ENCODE peak calls at places on chromosomes 16 and 17, in six cellular contexts. H, O, R, S, F and V are unnamed samples.

GRCh38 chr16:88068476-88069396 is 117.5 kb downstream of the BANP start:
- DNase-seq in S (no peak), O (no peak), H (peak), F (no peak), R (no peak), V (no peak)

GRCh38 chr17:64615025-64615677 is 47.0 kb downstream of the SMURF2 start:
- DNase-seq in O (no peak), H (no peak), S (no peak), F (no peak), R (no peak), V (no peak)

GRCh38 chr17:27928546-27928945 is 35.4 kb upstream of the LYRM9 start:
- DNase-seq in S (no peak), O (no peak), R (no peak), F (no peak), H (no peak), V (no peak)

GRCh38 chr17:47806913-47807255 is 14.7 kb downstream of the OSBPL7 start:
- DNase-seq in O (no peak), F (no peak), H (no peak), S (no peak), R (no peak), V (no peak)

GRCh38 chr17:17966399-17966798 is 5.8 kb downstream of the TOM1L2 start:
- DNase-seq in H (no peak), R (no peak), S (no peak), F (no peak), O (no peak), V (no peak)

GRCh38 chr17:71033336-71033735 is 864.0 kb downstream of the KCNJ2 start:
- DNase-seq in S (no peak), O (no peak), R (no peak), H (no peak), F (no peak), V (no peak)

GRCh38 chr17:67959510-67959909 is 36.8 kb downstream of the C17orf58 start:
- DNase-seq in F (no peak), O (no peak), H (no peak), S (no peak), R (no peak), V (peak)

GRCh38 chr17:9671559-9671958 is 26.2 kb downstream of the USP43 start:
- DNase-seq in O (no peak), F (no peak), H (no peak), S (no peak), R (no peak), V (no peak)

GRCh38 chr16:72530434-72530833 is 358.5 kb upstream of the PMFBP1 start:
- DNase-seq in O (no peak), F (no peak), H (no peak), S (peak), R (no peak), V (no peak)

GRCh38 chr17:57142925-57143324 is 57.9 kb downstream of the AKAP1 start:
- DNase-seq in S (no peak), H (no peak), F (no peak), R (no peak), O (no peak), V (no peak)

GRCh38 chr17:52237151-52237550 is 78.6 kb upstream of the CA10 start:
- DNase-seq in S (no peak), H (no peak), F (no peak), R (no peak), O (no peak), V (no peak)

GRCh38 chr16:83532634-83533033 is 275.1 kb upstream of the HSBP1 start:
- DNase-seq in S (no peak), O (no peak), F (no peak), H (no peak), R (no peak), V (no peak)

GRCh38 chr16:51359141-51359960 is 208.3 kb upstream of the SALL1 start:
- DNase-seq in S (no peak), O (peak), R (peak), H (peak), F (no peak), V (peak)

GRCh38 chr17:15463363-15463762 is 4.1 kb downstream of the CDRT4 start:
- DNase-seq in H (peak), S (no peak), O (peak), F (no peak), R (no peak), V (peak)

GRCh38 chr17:43465049-43465448 is 18.7 kb upstream of the DHX8 start:
- DNase-seq in R (no peak), H (no peak), S (no peak), F (no peak), O (no peak), V (no peak)

GRCh38 chr17:74842599-74843351 is 16.9 kb downstream of the GRIN2C start:
- DNase-seq in O (peak), H (no peak), R (peak), S (no peak), F (peak), V (peak)

GRCh38 chr16:46586011-46586577 is 35.1 kb downstream of the SHCBP1 start:
- DNase-seq in R (no peak), S (no peak), O (no peak), F (no peak), H (no peak), V (no peak)

GRCh38 chr16:3171855-3172593 is 16.0 kb upstream of the OR1F1 start:
- DNase-seq in R (no peak), O (no peak), H (peak), F (peak), S (no peak), V (no peak)

GRCh38 chr16:28321700-28322411 is 29.5 kb downstream of the SBK1 start:
- DNase-seq in F (peak), R (peak), H (no peak), O (no peak), S (peak), V (peak)

GRCh38 chr17:47700471-47701449 is 6.8 kb downstream of the TBKBP1 start:
- DNase-seq in O (no peak), H (no peak), F (no peak), R (no peak), S (no peak), V (no peak)

GRCh38 chr17:47694018-47694817 is at the start of gene TBKBP1:
- DNase-seq in O (peak), H (peak), F (no peak), S (peak), R (peak), V (peak)

GRCh38 chr17:37614391-37614790 is 5.2 kb upstream of the SYNRG start:
- DNase-seq in R (no peak), H (no peak), O (no peak), F (no peak), S (peak), V (no peak)

GRCh38 chr16:28569011-28569410 is 15.3 kb downstream of the SGF29 start:
- DNase-seq in R (no peak), F (no peak), H (no peak), S (no peak), O (no peak), V (no peak)

GRCh38 chr17:64006361-64007088 is 8.4 kb downstream of the PRR29 start:
- DNase-seq in H (peak), R (no peak), F (peak), O (no peak), S (no peak), V (no peak)

GRCh38 chr17:28090551-28090950 is 48.1 kb downstream of the NLK start:
- DNase-seq in F (no peak), O (no peak), H (no peak), R (no peak), S (no peak), V (no peak)

GRCh38 chr17:2710075-2710803 is 1.3 kb downstream of the CLUH start:
- DNase-seq in R (peak), H (peak), O (no peak), S (no peak), F (peak), V (no peak)

GRCh38 chr17:12522743-12523181 is 142.9 kb upstream of the MYOCD start:
- DNase-seq in O (no peak), R (no peak), H (no peak), S (no peak), F (no peak), V (peak)

GRCh38 chr17:46020023-46020735 is 21.1 kb downstream of the STH start:
- DNase-seq in F (no peak), O (no peak), H (peak), R (no peak), S (no peak), V (peak)

GRCh38 chr16:65037558-65037957 is 84.3 kb downstream of the CDH11 start:
- DNase-seq in O (no peak), S (no peak), F (no peak), H (no peak), R (no peak), V (no peak)

GRCh38 chr17:58362368-58363014 is 10.5 kb upstream of the SUPT4H1 start:
- DNase-seq in F (no peak), H (no peak), S (no peak), R (no peak), O (no peak), V (no peak)

GRCh38 chr17:4407851-4408250 is 25.9 kb upstream of the SPNS3 start:
- DNase-seq in O (no peak), R (no peak), S (no peak), H (no peak), F (no peak), V (no peak)

GRCh38 chr17:13704333-13704732 is 102.6 kb upstream of the HS3ST3A1 start:
- DNase-seq in O (no peak), S (no peak), F (no peak), H (no peak), R (no peak), V (no peak)

GRCh38 chr17:28661635-28662526 is at the start of the genes SDF2 and SUPT6H:
- DNase-seq in R (peak), H (peak), O (peak), F (peak), S (peak), V (peak)

GRCh38 chr16:76946879-76947278 is 244.1 kb upstream of the MON1B start:
- DNase-seq in O (no peak), R (no peak), S (no peak), H (no peak), F (peak), V (no peak)

GRCh38 chr16:2853531-2854073 is 4.4 kb downstream of the PRSS22 start:
- DNase-seq in R (no peak), F (no peak), H (no peak), O (no peak), S (no peak), V (no peak)

GRCh38 chr17:70271200-70271599 is 101.9 kb downstream of the KCNJ2 start:
- DNase-seq in R (no peak), S (no peak), O (no peak), H (no peak), F (no peak), V (no peak)

GRCh38 chr17:60164697-60165096 is 14.9 kb downstream of the CA4 start:
- DNase-seq in O (no peak), F (no peak), R (no peak), S (no peak), H (peak), V (no peak)

GRCh38 chr16:73177896-73178295 is 130.0 kb upstream of the ZFHX3 start:
- DNase-seq in R (no peak), H (no peak), S (no peak), F (no peak), O (no peak), V (no peak)

GRCh38 chr17:44541884-44542581 is 15.3 kb upstream of the FZD2 start:
- DNase-seq in S (no peak), H (no peak), O (no peak), R (peak), F (no peak), V (no peak)

GRCh38 chr17:83142619-83143018 is 63.2 kb downstream of the METRNL start:
- DNase-seq in O (no peak), S (no peak), R (no peak), F (no peak), H (peak), V (no peak)
- TF ChIP-seq POLR2A in O (no peak), S (no peak), R (no peak), F (no peak), H (no peak), V (no peak)

GRCh38 chr17:35447494-35447893 is 1.1 kb downstream of the SLFN13 start:
- DNase-seq in R (no peak), F (peak), O (no peak), H (no peak), S (no peak), V (no peak)

GRCh38 chr17:35448899-35449227 is 297 bp upstream of the SLFN13 start:
- DNase-seq in S (no peak), F (no peak), H (no peak), O (no peak), R (no peak), V (no peak)

GRCh38 chr17:35448214-35448898 is at the start of gene SLFN13:
- DNase-seq in S (peak), R (peak), H (peak), O (peak), F (peak), V (peak)

GRCh38 chr17:35449371-35449931 is 885 bp upstream of the SLFN13 start:
- DNase-seq in F (peak), O (peak), H (peak), R (peak), S (no peak), V (peak)
- TF ChIP-seq POLR2A in F (no peak), O (no peak), H (no peak), R (no peak), S (no peak), V (no peak)

GRCh38 chr17:42135664-42136653 is 13.4 kb downstream of the HSPB9 start:
- DNase-seq in O (no peak), F (peak), H (peak), S (peak), R (peak), V (peak)
- TF ChIP-seq POLR2A in O (no peak), F (no peak), H (no peak), S (no peak), R (peak), V (peak)

DNA sequence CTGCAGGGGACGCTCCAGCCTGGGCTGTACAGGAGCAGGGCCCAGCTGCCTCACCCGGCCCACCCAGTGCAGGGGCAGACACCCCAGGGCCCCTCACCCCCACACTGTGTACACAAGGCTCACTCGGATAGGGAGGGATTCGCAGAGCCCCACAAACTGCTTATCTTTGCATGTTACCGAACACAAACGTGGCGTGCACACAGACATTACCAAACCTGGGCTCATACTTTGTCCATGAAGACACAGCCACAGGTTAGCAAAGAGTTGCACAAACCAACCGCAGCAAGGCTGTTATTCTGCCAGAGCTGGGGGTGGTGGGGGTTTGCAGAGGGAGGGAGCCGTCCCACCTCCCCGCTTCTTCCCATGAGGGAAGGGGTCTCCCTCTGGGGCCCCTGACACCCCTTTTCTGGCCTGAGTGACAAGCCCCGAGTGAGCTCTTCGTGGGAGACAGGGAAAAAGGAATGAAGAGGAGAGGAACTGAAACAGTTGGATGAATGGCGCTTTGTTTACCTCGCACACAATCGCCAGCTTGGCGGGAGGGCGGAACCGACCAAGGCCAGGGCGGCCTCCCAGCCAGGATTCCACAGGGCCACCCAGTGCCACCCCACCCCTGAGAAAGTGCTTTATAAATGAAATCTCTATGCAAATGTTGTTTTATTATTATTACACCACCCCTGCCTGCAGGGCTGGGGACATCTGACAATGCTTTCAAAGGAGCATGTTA is 434 bp upstream of the CPSF4L start:
- DNase-seq in R (peak), O (no peak), F (no peak), H (peak), S (no peak), V (peak)
- TF ChIP-seq POLR2A in R (peak), O (no peak), F (no peak), H (no peak), S (no peak), V (peak)

GRCh38 chr17:82051776-82052637 is at the start of the genes GPS1 and RFNG:
- DNase-seq in H (peak), S (peak), F (peak), R (peak), O (peak), V (peak)
- TF ChIP-seq POLR2A in H (no peak), S (peak), F (no peak), R (peak), O (peak), V (no peak)